ENCODE peak calls at places on chromosome 4, in eight cellular contexts. G is GM13976; A is CD4-positive, alpha-beta T cell; E is endothelial cell; V is dorsolateral prefrontal cortex; F is GM12865; Z is HFF-Myc; O is H9. R is an unnamed sample.

GRCh38 chr4:85866508-85866907 is 391.6 kb downstream of the ARHGAP24 start:
- DNase-seq in G (no peak), A (no peak), E (no peak), V (no peak), F (peak; percentile 2), Z (no peak), O (no peak), R (no peak)

GRCh38 chr4:52659722-52660261 is 691 bp upstream of the USP46 start:
- DNase-seq in G (peak; percentile 53), A (no peak), E (peak; percentile 42), V (peak; percentile 58), F (peak; percentile 36), Z (no peak), O (no peak), R (peak; percentile 43)

GRCh38 chr4:10075953-10076391 is 40.6 kb downstream of the WDR1 start:
- DNase-seq in G (peak; percentile 17), A (no peak), E (no peak), V (no peak), F (peak; percentile 4), Z (no peak), O (no peak), R (no peak)

GRCh38 chr4:165368114-165368513 is 10.7 kb upstream of the CPE start:
- DNase-seq in G (no peak), A (no peak), E (no peak), V (no peak), F (no peak), Z (no peak), O (no peak), R (no peak)

GRCh38 chr4:88526221-88526815 is 2.7 kb upstream of the PYURF start:
- DNase-seq in G (peak; percentile 33), A (no peak), E (no peak), V (no peak), F (no peak), Z (no peak), O (no peak), R (no peak)

GRCh38 chr4:151796106-151796505 is 35.3 kb upstream of the GATB start:
- DNase-seq in G (no peak), A (no peak), E (no peak), V (no peak), F (no peak), Z (no peak), O (no peak), R (no peak)

GRCh38 chr4:149910604-149911367 is 95.1 kb upstream of the IQCM start:
- DNase-seq in G (no peak), A (no peak), E (no peak), V (no peak), F (no peak), Z (no peak), O (no peak), R (no peak)

GRCh38 chr4:174314274-174314673 is 30.6 kb downstream of the CEP44 start:
- DNase-seq in G (no peak), A (no peak), E (no peak), V (no peak), F (no peak), Z (no peak), O (no peak), R (no peak)

GRCh38 chr4:174317531-174317930 is 33.8 kb downstream of the CEP44 start:
- DNase-seq in G (no peak), A (no peak), E (no peak), V (no peak), F (no peak), Z (no peak), O (no peak), R (no peak)

GRCh38 chr4:24799196-24799543 is 3.8 kb downstream of the SOD3 start:
- DNase-seq in G (no peak), A (no peak), E (no peak), V (no peak), F (no peak), Z (no peak), O (no peak), R (no peak)

GRCh38 chr4:75880278-75880677 is 22.0 kb downstream of the PPEF2 start:
- DNase-seq in G (no peak), A (no peak), E (no peak), V (no peak), F (no peak), Z (no peak), O (no peak), R (no peak)

GRCh38 chr4:75939890-75940691 is 722 bp downstream of the NAAA start:
- DNase-seq in G (peak; percentile 91), A (peak; percentile 74), E (peak; percentile 50), V (peak; percentile 52), F (peak; percentile 85), Z (no peak), O (peak; percentile 84), R (peak; percentile 80)

GRCh38 chr4:122224348-122224747 is 72.2 kb downstream of the BLTP1 start:
- DNase-seq in G (no peak), A (peak; percentile 7), E (peak; percentile 40), V (no peak), F (peak; percentile 10), Z (no peak), O (peak; percentile 28), R (no peak)
- TF ChIP-seq CTCF in G (no peak), A (no peak), E (no peak), V (peak; percentile 13), F (peak; percentile 12), Z (peak; percentile 17), O (no peak), R (no peak)

GRCh38 chr4:128060620-128061565 is at the start of gene LARP1B:
- DNase-seq in G (peak; percentile 98), A (peak; percentile 90), E (peak; percentile 94), V (peak; percentile 86), F (peak; percentile 98), Z (peak; percentile 77), O (peak; percentile 97), R (peak; percentile 96)

GRCh38 chr4:128060130-128060619 is 937 bp upstream of the LARP1B start:
- DNase-seq in G (peak; percentile 31), A (no peak), E (no peak), V (no peak), F (peak; percentile 24), Z (no peak), O (no peak), R (no peak)

GRCh38 chr4:128056396-128056795 is 4.7 kb upstream of the LARP1B start:
- DNase-seq in G (no peak), A (no peak), E (no peak), V (no peak), F (no peak), Z (no peak), O (no peak), R (no peak)

DNA sequence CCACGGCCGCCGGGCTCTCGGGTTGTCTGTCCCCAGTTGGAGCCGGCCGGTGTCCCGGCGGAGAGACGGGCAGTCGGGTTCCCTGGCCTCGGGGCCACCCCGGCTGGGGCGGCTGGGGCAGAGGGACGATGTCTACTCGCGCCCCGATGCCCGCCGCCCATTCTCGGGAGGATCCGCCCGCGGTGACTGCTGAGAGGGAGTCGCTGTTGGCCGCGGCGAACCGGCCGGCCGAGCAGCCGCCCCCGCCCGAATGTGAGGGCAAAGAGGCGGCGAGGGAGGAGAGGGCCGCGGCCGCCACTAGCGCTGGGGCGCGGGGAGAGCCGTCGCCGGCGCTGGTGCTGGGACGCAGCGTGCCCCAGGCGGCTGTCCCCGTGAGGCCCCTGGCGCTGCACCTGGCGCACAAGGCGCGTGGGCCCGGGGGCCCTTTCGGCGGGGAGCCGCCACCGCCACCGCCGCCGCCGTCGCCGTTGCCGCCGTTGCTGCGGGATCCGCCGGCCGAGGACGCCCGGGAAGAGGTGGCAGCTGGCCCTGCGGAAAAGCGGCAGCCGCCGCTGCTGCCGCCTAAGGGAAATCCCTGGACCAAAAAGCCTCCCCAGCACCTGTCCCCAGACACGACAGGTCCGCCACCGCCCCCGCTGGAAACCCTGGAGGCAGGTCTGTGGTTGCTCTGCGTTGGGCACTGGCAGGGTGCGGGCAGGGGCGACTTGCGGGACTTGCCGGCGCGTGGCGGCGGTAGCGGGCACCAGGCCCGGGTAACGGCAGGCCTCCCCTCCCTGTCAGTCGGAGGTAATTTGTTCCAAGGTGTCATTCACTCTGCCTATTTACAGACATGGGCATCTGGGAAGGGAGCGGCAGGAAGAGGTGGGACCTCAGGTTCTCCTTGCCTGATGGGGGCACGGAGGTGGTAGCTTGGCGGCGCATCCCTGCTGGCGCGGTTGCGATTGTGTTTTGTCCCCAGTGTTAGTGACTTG is 739 bp downstream of the LARP1B start:
- DNase-seq in G (peak; percentile 74), A (peak; percentile 29), E (peak; percentile 49), V (peak; percentile 64), F (peak; percentile 70), Z (no peak), O (peak; percentile 76), R (peak; percentile 71)
- TF ChIP-seq CTCF in G (no peak), A (no peak), E (no peak), V (no peak), F (peak; percentile 4), Z (no peak), O (peak; percentile 26), R (no peak)

GRCh38 chr4:48558026-48558425 is 68.0 kb downstream of the ZAR1 start:
- DNase-seq in G (no peak), A (no peak), E (no peak), V (no peak), F (no peak), Z (no peak), O (no peak), R (no peak)

GRCh38 chr4:48553720-48554119 is 63.7 kb downstream of the ZAR1 start:
- DNase-seq in G (no peak), A (no peak), E (no peak), V (no peak), F (no peak), Z (no peak), O (no peak), R (no peak)

GRCh38 chr4:48556268-48556667 is 66.2 kb downstream of the ZAR1 start:
- DNase-seq in G (no peak), A (no peak), E (no peak), V (no peak), F (no peak), Z (no peak), O (no peak), R (no peak)

GRCh38 chr4:48554606-48555005 is 64.6 kb downstream of the ZAR1 start:
- DNase-seq in G (no peak), A (no peak), E (no peak), V (no peak), F (no peak), Z (no peak), O (no peak), R (no peak)

DNA sequence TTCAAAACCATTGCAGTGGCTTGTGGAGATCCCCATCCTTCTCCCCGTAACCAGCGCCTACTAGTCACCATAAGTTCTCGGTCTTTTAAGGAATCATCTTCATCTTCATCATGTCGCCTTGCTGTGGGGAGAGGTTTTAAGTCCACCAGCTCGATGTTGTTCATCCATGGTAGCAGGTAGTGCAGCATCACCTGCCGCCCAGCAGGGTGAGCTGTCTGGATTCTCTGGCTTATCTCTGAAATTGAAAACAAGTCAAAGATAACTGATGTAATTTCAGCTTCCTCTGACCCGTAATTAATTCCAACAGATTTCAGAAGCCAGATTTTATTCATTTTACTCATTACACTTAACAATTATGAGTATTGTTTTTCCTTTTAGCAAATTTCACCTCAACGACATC is 67.4 kb downstream of the ZAR1 start:
- DNase-seq in G (no peak), A (no peak), E (no peak), V (no peak), F (peak; percentile 20), Z (no peak), O (peak; percentile 32), R (no peak)
- TF ChIP-seq CTCF in G (no peak), A (no peak), E (peak; percentile 23), V (no peak), F (peak; percentile 16), Z (peak; percentile 33), O (peak; percentile 65), R (peak; percentile 31)

DNA sequence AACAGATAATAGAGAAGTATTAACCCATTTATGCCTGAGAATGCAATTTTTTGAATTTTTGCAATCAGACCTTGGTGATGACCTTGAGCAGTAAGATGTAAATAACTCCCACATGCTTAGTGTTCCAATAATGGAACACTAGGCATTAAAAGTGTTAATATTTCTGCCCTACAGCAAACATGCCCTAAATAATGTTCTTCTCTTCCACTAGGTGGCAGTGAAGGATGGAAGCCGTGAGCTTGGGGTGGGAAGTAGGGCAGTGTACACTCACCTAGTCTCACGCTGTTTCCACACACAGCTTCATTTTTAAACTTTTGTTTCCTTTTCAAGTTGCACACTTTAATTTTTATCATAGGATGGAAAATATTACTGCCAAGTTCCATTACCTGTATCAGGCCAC is 613.1 kb upstream of the HS3ST1 start:
- DNase-seq in G (no peak), A (no peak), E (no peak), V (no peak), F (no peak), Z (no peak), O (no peak), R (no peak)
- TF ChIP-seq CTCF in G (no peak), A (no peak), E (peak; percentile 50), V (peak; percentile 22), F (no peak), Z (no peak), O (peak; percentile 80), R (peak; percentile 64)